ENCODE peak calls at places on chromosomes 12 and 14, in seven cellular contexts. G is GM06990, D is Right ventricle myocardium superior, Z is activated T-cell treated with anti-CD3 and anti-CD28 coated beads for 1 hour, K is retina, Y is fibroblast of the conjunctiva, F is astrocyte. A is an unnamed sample.

GRCh38 chr12:92827836-92828431 is 101.2 kb downstream of the EEA1 start:
- DNase-seq in K (peak; percentile 10), Y (peak; percentile 51), Z (peak; percentile 6), F (peak; percentile 7), D (no peak), G (peak; percentile 22), A (no peak)

GRCh38 chr12:62738105-62738504 is 196.8 kb downstream of the PPM1H start:
- DNase-seq in G (no peak), F (peak; percentile 59), Y (no peak), D (no peak), K (no peak), Z (no peak), A (no peak)

GRCh38 chr12:89333564-89334252 is 18.6 kb downstream of the DUSP6 start:
- DNase-seq in Y (no peak), G (no peak), D (no peak), K (no peak), F (no peak), Z (no peak), A (no peak)

GRCh38 chr14:104450811-104451401 is 128.7 kb upstream of the C14orf180 start:
- DNase-seq in G (no peak), Y (no peak), D (no peak), F (no peak), Z (no peak), K (no peak), A (peak; percentile 66)

GRCh38 chr12:62252576-62252975 is 7.6 kb upstream of the USP15 start:
- DNase-seq in F (no peak), K (no peak), G (no peak), Y (no peak), Z (no peak), D (no peak), A (no peak)

GRCh38 chr12:6383572-6384498 is at the start of gene LTBR:
- DNase-seq in K (peak; percentile 76), F (peak; percentile 67), D (peak; percentile 98), G (no peak), Y (peak; percentile 86), Z (no peak), A (peak; percentile 99)

GRCh38 chr14:71720978-71721624 is 211.1 kb upstream of the RGS6 start:
- DNase-seq in D (no peak), F (peak; percentile 71), Z (no peak), G (no peak), K (no peak), Y (peak; percentile 78), A (no peak)

GRCh38 chr12:108302471-108303311 is 36.4 kb downstream of the CMKLR1 start:
- DNase-seq in F (peak; percentile 23), Y (peak; percentile 60), D (peak; percentile 89), Z (no peak), G (no peak), K (no peak), A (peak; percentile 90)

GRCh38 chr12:123799227-123799626 is 37.1 kb downstream of the DNAH10 start:
- DNase-seq in G (no peak), K (no peak), F (no peak), D (no peak), Z (no peak), Y (no peak), A (no peak)

GRCh38 chr14:78968249-78968648 is 798.1 kb downstream of the NRXN3 start:
- DNase-seq in Z (no peak), G (no peak), D (no peak), K (no peak), Y (no peak), F (no peak), A (no peak)

GRCh38 chr12:49264466-49264872 is 413 bp upstream of the TUBA1C start:
- DNase-seq in K (peak; percentile 44), D (no peak), F (no peak), G (no peak), Y (no peak), Z (peak; percentile 16), A (no peak)

GRCh38 chr12:43238281-43238680 is 313.7 kb downstream of the ADAMTS20 start:
- DNase-seq in Z (no peak), Y (no peak), F (peak; percentile 46), G (no peak), K (no peak), D (no peak), A (no peak)

GRCh38 chr12:77847060-77847541 is 16.4 kb downstream of the NAV3 start:
- DNase-seq in Z (no peak), Y (peak; percentile 27), K (no peak), F (peak; percentile 47), D (no peak), G (peak; percentile 69), A (no peak)

GRCh38 chr14:21978184-21978998 is 304.8 kb upstream of the OR4E1 start:
- DNase-seq in Z (peak; percentile 19), K (peak; percentile 20), D (peak; percentile 46), F (no peak), Y (peak; percentile 0), G (no peak), A (no peak)

GRCh38 chr12:48988030-48988649 is 10.0 kb downstream of the WNT1 start:
- DNase-seq in F (no peak), Y (peak; percentile 6), D (peak; percentile 79), Z (peak; percentile 72), G (no peak), K (peak; percentile 80), A (no peak)

GRCh38 chr14:92590941-92591340 is 77.4 kb downstream of the RIN3 start:
- DNase-seq in Z (no peak), D (no peak), G (no peak), F (peak; percentile 66), K (no peak), Y (no peak), A (no peak)

GRCh38 chr12:65164774-65165173 is 4.6 kb upstream of the LEMD3 start:
- DNase-seq in K (no peak), G (no peak), Z (no peak), D (no peak), F (no peak), Y (no peak), A (no peak)

GRCh38 chr12:78555802-78556201 is 308.8 kb upstream of the SYT1 start:
- DNase-seq in D (no peak), Z (no peak), F (peak; percentile 59), K (no peak), Y (no peak), G (no peak), A (no peak)

GRCh38 chr12:122544537-122544936 is 17.5 kb downstream of the KNTC1 start:
- DNase-seq in G (no peak), D (no peak), F (no peak), K (no peak), Z (no peak), Y (no peak), A (no peak)

GRCh38 chr14:49961270-49962222 is 68.7 kb downstream of the ARF6 start:
- DNase-seq in G (no peak), Y (no peak), Z (no peak), K (no peak), F (peak; percentile 41), D (no peak), A (no peak)

GRCh38 chr12:104729610-104730446 is 228.3 kb downstream of the SLC41A2 start:
- DNase-seq in Y (no peak), K (no peak), D (no peak), Z (no peak), F (no peak), G (no peak), A (no peak)

GRCh38 chr12:77943466-77943865 is 112.8 kb downstream of the NAV3 start:
- DNase-seq in Y (peak; percentile 47), G (no peak), K (no peak), D (no peak), Z (no peak), F (peak; percentile 82), A (no peak)

GRCh38 chr14:36208690-36209278 is 32.3 kb upstream of the PTCSC3 start:
- DNase-seq in D (no peak), G (no peak), F (no peak), K (no peak), Y (no peak), Z (no peak), A (no peak)

GRCh38 chr12:114812858-114813761 is 129.1 kb upstream of the TBX3 start:
- DNase-seq in F (peak; percentile 32), Y (no peak), G (no peak), D (no peak), Z (no peak), K (peak; percentile 78), A (no peak)

GRCh38 chr12:105409881-105410471 is 79.5 kb downstream of the C12orf75 start:
- DNase-seq in Y (peak; percentile 18), K (peak; percentile 42), F (peak; percentile 36), D (peak; percentile 68), G (no peak), Z (no peak), A (no peak)

GRCh38 chr12:6376965-6377666 is 1.8 kb upstream of the SCNN1A start:
- DNase-seq in Z (no peak), Y (no peak), D (no peak), K (peak; percentile 15), G (no peak), F (no peak), A (no peak)

GRCh38 chr12:2959194-2959507 is at the start of gene TEAD4:
- DNase-seq in Z (no peak), D (peak; percentile 69), F (peak; percentile 67), Y (no peak), G (no peak), K (no peak), A (peak; percentile 93)

GRCh38 chr12:31959701-31960391 is 631 bp downstream of the RESF1 start:
- DNase-seq in K (peak; percentile 89), G (no peak), Z (peak; percentile 55), F (peak; percentile 55), D (peak; percentile 86), Y (peak; percentile 5), A (peak; percentile 90)

GRCh38 chr12:110279976-110280783 is 867 bp upstream of the ATP2A2 start:
- DNase-seq in F (peak; percentile 38), K (no peak), Y (no peak), G (no peak), Z (peak; percentile 47), D (peak; percentile 77), A (no peak)

A was measured in kidney.